ENCODE peak calls at places on chromosomes 16 and 17, in six cellular contexts. V is psoas muscle, C is adrenal gland, R is PC-3, K is body of pancreas, S is astrocyte. F is an unnamed sample.

GRCh38 chr17:11389583-11389982 is 148.6 kb downstream of the SHISA6 start:
- DNase-seq in V (no peak), C (no peak), R (no peak), K (no peak), S (no peak), F (no peak)

GRCh38 chr16:76970087-76970744 is 220.8 kb upstream of the MON1B start:
- DNase-seq in V (no peak), C (peak; percentile 44), R (peak; percentile 65), K (no peak), S (no peak), F (no peak)

GRCh38 chr16:20743591-20743990 is 2.0 kb upstream of the THUMPD1 start:
- DNase-seq in V (no peak), C (no peak), R (no peak), K (no peak), S (no peak), F (no peak)

GRCh38 chr16:30473231-30474061 is 904 bp downstream of the ITGAL start:
- DNase-seq in V (no peak), C (no peak), R (no peak), K (no peak), S (no peak), F (no peak)

GRCh38 chr17:77164483-77165030 is 23.8 kb downstream of the SEC14L1 start:
- DNase-seq in V (no peak), C (peak; percentile 58), R (no peak), K (no peak), S (peak; percentile 47), F (no peak)

GRCh38 chr16:75789237-75789636 is 62.9 kb upstream of the CPHXL start:
- DNase-seq in V (no peak), C (no peak), R (peak; percentile 67), K (no peak), S (peak; percentile 25), F (no peak)

GRCh38 chr16:86993426-86994110 is 323.6 kb downstream of the C16orf95 start:
- DNase-seq in V (no peak), C (no peak), R (no peak), K (no peak), S (no peak), F (no peak)

GRCh38 chr17:77824780-77825280 is 133.7 kb upstream of the TNRC6C start:
- DNase-seq in V (no peak), C (no peak), R (no peak), K (no peak), S (no peak), F (no peak)

GRCh38 chr17:869067-869466 is 86.9 kb downstream of the MRM3 start:
- DNase-seq in V (peak; percentile 92), C (peak; percentile 67), R (no peak), K (no peak), S (peak; percentile 55), F (peak; percentile 89)

GRCh38 chr17:64614266-64615011 is 47.7 kb downstream of the SMURF2 start:
- DNase-seq in V (no peak), C (no peak), R (no peak), K (no peak), S (peak; percentile 31), F (no peak)

GRCh38 chr16:89695875-89696597 is 5.5 kb downstream of the SPATA2L start:
- DNase-seq in V (peak; percentile 50), C (no peak), R (no peak), K (no peak), S (no peak), F (no peak)

GRCh38 chr17:81453712-81454111 is 58.5 kb downstream of the BAHCC1 start:
- DNase-seq in V (no peak), C (no peak), R (no peak), K (no peak), S (no peak), F (no peak)

GRCh38 chr17:81455387-81455786 is 57.2 kb downstream of the ACTG1 start:
- DNase-seq in V (no peak), C (no peak), R (no peak), K (no peak), S (no peak), F (no peak)

GRCh38 chr17:81456091-81456490 is 56.5 kb downstream of the ACTG1 start:
- DNase-seq in V (no peak), C (no peak), R (no peak), K (no peak), S (no peak), F (no peak)

GRCh38 chr17:81453049-81453448 is 57.8 kb downstream of the BAHCC1 start:
- DNase-seq in V (no peak), C (no peak), R (no peak), K (no peak), S (no peak), F (no peak)

DNA sequence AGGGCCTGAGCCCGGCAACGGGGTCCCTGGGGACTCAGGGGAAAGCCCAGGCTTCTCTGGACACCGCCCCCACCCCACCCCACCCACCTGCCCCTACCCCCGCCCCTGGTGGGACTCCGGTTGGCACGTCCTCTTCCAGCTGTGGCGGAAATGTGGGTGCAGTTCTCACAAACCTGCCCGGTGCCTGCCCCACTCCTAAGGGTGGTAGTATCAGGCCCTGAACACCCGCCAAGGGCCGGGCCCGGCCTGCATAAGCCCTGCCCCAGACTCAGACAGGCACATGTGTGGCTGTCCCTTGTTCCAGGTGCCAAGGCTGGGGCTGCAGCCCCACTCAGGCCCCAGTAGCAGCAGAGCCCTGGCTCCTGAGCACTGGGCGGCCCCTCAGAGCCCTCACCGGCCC is 58.1 kb downstream of the ACTG1 start:
- DNase-seq in V (no peak), C (no peak), R (no peak), K (no peak), S (no peak), F (no peak)
- H3K27me3 ChIP-seq in V (no peaks in the 10 kb centered on the region), C (no peaks in the 10 kb centered on the region), R (no peaks in the 10 kb centered on the region), K (no peaks in the 10 kb centered on the region), S (no peaks in the 10 kb centered on the region), F (no peaks in the 10 kb centered on the region)

GRCh38 chr16:56606071-56606687 is 2.2 kb upstream of the MT2A start:
- DNase-seq in V (peak; percentile 88), C (peak; percentile 82), R (peak; percentile 85), K (no peak), S (peak; percentile 77), F (peak; percentile 84)
- H3K27me3 ChIP-seq in V (no peaks in the 10 kb centered on the region), C (no peaks in the 10 kb centered on the region), R (no peaks in the 10 kb centered on the region), K (no peaks in the 10 kb centered on the region), S (no peaks in the 10 kb centered on the region), F (no peaks in the 10 kb centered on the region)

GRCh38 chr17:9419932-9420453 is 155.6 kb downstream of the STX8 start:
- DNase-seq in V (no peak), C (no peak), R (no peak), K (no peak), S (peak; percentile 76), F (no peak)

GRCh38 chr17:9421525-9421924 is 154.1 kb downstream of the STX8 start:
- DNase-seq in V (no peak), C (no peak), R (no peak), K (no peak), S (no peak), F (no peak)

GRCh38 chr17:9427460-9428315 is 147.9 kb downstream of the STX8 start:
- DNase-seq in V (peak; percentile 65), C (no peak), R (no peak), K (no peak), S (no peak), F (no peak)

DNA sequence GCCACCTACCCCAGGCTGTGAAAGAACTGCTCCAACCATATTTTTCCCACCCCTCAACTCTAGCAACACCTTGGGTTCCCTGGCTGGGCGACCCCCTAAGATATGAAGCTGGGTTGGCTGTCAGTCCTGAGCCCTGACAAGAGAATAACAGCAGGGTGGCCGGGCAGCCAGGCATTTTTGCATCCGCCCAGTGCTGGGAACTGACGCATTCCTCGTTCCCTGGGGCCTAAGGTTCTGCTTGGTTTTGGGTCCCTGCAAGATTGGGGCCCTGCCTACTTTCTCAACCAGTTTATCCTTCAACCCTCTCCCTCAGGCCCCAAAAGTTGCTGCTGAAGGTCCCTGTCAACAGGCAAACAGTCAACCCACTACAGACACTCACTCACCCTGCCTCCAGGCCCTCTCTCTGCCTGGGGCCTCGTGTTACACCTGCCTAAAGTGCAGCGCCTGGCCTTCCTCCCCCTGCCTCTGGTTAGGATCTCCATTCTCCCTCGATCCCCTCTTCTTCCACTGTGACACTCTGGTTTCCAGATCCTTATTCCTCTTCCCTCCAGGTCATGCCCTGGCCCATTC is 151.5 kb downstream of the STX8 start:
- DNase-seq in V (no peak), C (no peak), R (no peak), K (no peak), S (no peak), F (no peak)
- H3K27me3 ChIP-seq in V (no peaks in the 10 kb centered on the region), C (no peaks in the 10 kb centered on the region), R (no peaks in the 10 kb centered on the region), K (no peaks in the 10 kb centered on the region), S (no peaks in the 10 kb centered on the region), F (no peaks in the 10 kb centered on the region)

GRCh38 chr17:56676807-56677206 is 83.3 kb downstream of the NOG start:
- DNase-seq in V (no peak), C (no peak), R (peak; percentile 58), K (no peak), S (no peak), F (no peak)

GRCh38 chr17:56679767-56680422 is 86.4 kb downstream of the NOG start:
- DNase-seq in V (no peak), C (no peak), R (peak; percentile 80), K (no peak), S (peak; percentile 46), F (no peak)

GRCh38 chr17:56680676-56681075 is 87.2 kb downstream of the NOG start:
- DNase-seq in V (no peak), C (no peak), R (peak; percentile 49), K (no peak), S (peak; percentile 39), F (no peak)

GRCh38 chr17:56679148-56679766 is 85.8 kb downstream of the NOG start:
- DNase-seq in V (peak; percentile 32), C (no peak), R (peak; percentile 68), K (no peak), S (no peak), F (no peak)

DNA sequence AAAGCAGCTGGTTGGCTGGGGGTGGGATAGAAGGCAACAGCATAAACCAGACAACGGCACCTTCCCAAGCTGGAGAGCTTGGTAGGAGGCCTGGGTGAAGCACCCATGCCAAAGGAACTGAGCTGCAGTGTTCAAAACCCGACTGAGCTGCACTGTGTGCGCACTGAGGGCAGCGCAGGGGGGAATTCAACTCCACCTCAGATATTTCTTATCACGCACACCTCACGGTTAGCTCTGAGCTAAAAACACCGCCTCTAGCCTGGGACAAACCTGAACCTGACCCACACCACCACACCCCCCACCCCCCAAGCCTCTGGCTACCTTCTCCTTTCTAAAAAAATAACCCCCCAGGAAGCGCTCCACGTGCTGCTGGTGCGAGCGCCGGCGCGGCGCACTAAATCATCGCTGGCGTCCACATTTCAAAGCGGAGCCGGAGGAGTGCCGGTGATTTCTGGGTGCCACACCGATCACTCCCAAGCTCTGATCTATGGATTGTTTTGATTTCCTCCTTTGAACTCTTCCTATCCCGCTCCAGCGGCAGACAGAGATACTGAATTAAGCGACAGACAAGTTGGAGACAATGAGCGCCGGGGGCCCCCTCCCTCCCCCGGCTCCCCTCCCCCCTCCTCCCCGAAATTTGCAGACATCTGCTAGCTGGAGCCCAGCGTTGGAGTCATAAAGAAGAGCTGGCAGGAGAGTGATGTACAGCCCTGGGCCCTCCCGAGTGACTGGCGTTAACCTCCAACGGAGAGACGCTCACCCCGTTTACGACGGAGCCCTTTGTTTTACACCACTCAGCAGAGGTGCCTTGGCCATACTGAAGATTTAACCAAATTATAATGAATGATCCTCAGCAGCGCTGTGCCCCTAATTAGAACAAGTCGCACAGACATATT is 85.0 kb downstream of the NOG start:
- DNase-seq in V (no peak), C (no peak), R (no peak), K (no peak), S (no peak), F (no peak)
- H3K27me3 ChIP-seq in V (no peaks in the 10 kb centered on the region), C (peaks cover 55% of the 10 kb centered on the region), R (no peaks in the 10 kb centered on the region), K (peaks cover 16% of the 10 kb centered on the region), S (peaks cover 38% of the 10 kb centered on the region), F (no peaks in the 10 kb centered on the region)

F was measured in uterus.